ENCODE peak calls at places on chromosomes 6 and 20, in four cellular contexts. A, B, F and J are unnamed samples.

GRCh38 chr6:108635505-108636226 is 74.9 kb downstream of the FOXO3 start:
- DNase-seq in B (no peak), A (no peak), F (peak; percentile 89), J (no peak)

GRCh38 chr6:2781685-2782355 is 16.6 kb downstream of the WRNIP1 start:
- DNase-seq in A (no peak), F (no peak), B (no peak), J (no peak)

GRCh38 chr20:33908351-33908750 is 85.4 kb upstream of the RALY start:
- DNase-seq in F (no peak), A (no peak), B (no peak), J (peak; percentile 46)

GRCh38 chr6:47135772-47136171 is 93.6 kb upstream of the ADGRF1 start:
- DNase-seq in A (peak; percentile 99), F (no peak), B (no peak), J (peak; percentile 44)

GRCh38 chr20:20755674-20756319 is 43.4 kb upstream of the RALGAPA2 start:
- DNase-seq in B (no peak), A (no peak), F (no peak), J (no peak)

GRCh38 chr6:42229720-42230119 is 12.1 kb upstream of the MRPS10 start:
- DNase-seq in A (no peak), F (no peak), B (no peak), J (no peak)

GRCh38 chr6:42241915-42242314 is 24.3 kb upstream of the MRPS10 start:
- DNase-seq in F (no peak), B (no peak), A (no peak), J (no peak)

GRCh38 chr6:69179681-69180080 is 544.6 kb downstream of the ADGRB3 start:
- DNase-seq in A (no peak), B (no peak), F (no peak), J (peak; percentile 8)

GRCh38 chr6:166969390-166970002 is 13.1 kb upstream of the RNASET2 start:
- DNase-seq in A (no peak), B (no peak), F (no peak), J (no peak)

GRCh38 chr6:150072201-150072600 is 3.3 kb upstream of the ULBP3 start:
- DNase-seq in B (peak; percentile 77), A (peak; percentile 88), F (peak; percentile 80), J (peak; percentile 63)

GRCh38 chr6:107666084-107666981 is 157.8 kb downstream of the SCML4 start:
- DNase-seq in F (no peak), A (peak; percentile 78), B (no peak), J (peak; percentile 90)

GRCh38 chr6:107314644-107315043 is 144.7 kb downstream of the PDSS2 start:
- DNase-seq in B (no peak), A (no peak), F (no peak), J (no peak)

GRCh38 chr6:133242761-133243590 is 1.8 kb downstream of the EYA4 start:
- DNase-seq in B (no peak), A (no peak), F (no peak), J (peak; percentile 54)

GRCh38 chr6:151399679-151400078 is 8.3 kb upstream of the ZBTB2 start:
- DNase-seq in F (no peak), B (no peak), A (peak; percentile 80), J (no peak)

GRCh38 chr20:7696311-7696710 is 243.9 kb downstream of the HAO1 start:
- DNase-seq in B (no peak), A (peak; percentile 33), F (no peak), J (no peak)

GRCh38 chr20:23659989-23660837 is 22.5 kb upstream of the CST3 start:
- DNase-seq in B (no peak), F (no peak), A (no peak), J (peak; percentile 53)

GRCh38 chr6:161838306-161839035 is 564.6 kb upstream of the AGPAT4 start:
- DNase-seq in B (no peak), A (no peak), F (no peak), J (no peak)

GRCh38 chr6:134295953-134296553 is 21.9 kb downstream of the SGK1 start:
- DNase-seq in B (no peak), A (peak; percentile 87), F (no peak), J (peak; percentile 24)

GRCh38 chr20:58810116-58810878 is 40.4 kb downstream of the GNAS-AS1 start:
- DNase-seq in B (no peak), F (no peak), A (peak; percentile 19), J (no peak)

GRCh38 chr6:170177383-170178265 is 113.3 kb downstream of the DLL1 start:
- DNase-seq in A (no peak), B (peak; percentile 57), F (peak; percentile 76), J (peak; percentile 24)

GRCh38 chr6:35083507-35083906 is 57.6 kb downstream of the TCP11 start:
- DNase-seq in B (no peak), A (no peak), F (no peak), J (no peak)

GRCh38 chr6:95589067-95589466 is 11.7 kb downstream of the MANEA start:
- DNase-seq in F (no peak), B (no peak), A (no peak), J (no peak)

GRCh38 chr6:56073315-56073714 is 174.1 kb downstream of the COL21A1 start:
- DNase-seq in F (no peak), A (no peak), B (no peak), J (no peak)

GRCh38 chr6:134458857-134459657 is 141.1 kb upstream of the SGK1 start:
- DNase-seq in F (no peak), B (no peak), A (no peak), J (no peak)

GRCh38 chr6:142009647-142010046 is 123.1 kb upstream of the GJE1 start:
- DNase-seq in F (no peak), B (no peak), A (peak; percentile 10), J (no peak)

GRCh38 chr20:31675828-31676533 is 38.3 kb downstream of the COX4I2 start:
- DNase-seq in F (peak; percentile 80), B (no peak), A (peak; percentile 25), J (no peak)

GRCh38 chr6:45420909-45421699 is 43.4 kb upstream of the SUPT3H start:
- DNase-seq in A (no peak), B (no peak), F (no peak), J (no peak)

GRCh38 chr6:180295-180694 is 112.0 kb upstream of the DUSP22 start:
- DNase-seq in A (no peak), F (no peak), B (no peak), J (no peak)

GRCh38 chr20:22795897-22796296 is 211.5 kb upstream of the FOXA2 start:
- DNase-seq in B (peak; percentile 66), F (no peak), A (peak; percentile 97), J (peak; percentile 81)

GRCh38 chr6:150691463-150691862 is 91.8 kb downstream of the PLEKHG1 start:
- DNase-seq in A (no peak), B (no peak), F (no peak), J (no peak)

GRCh38 chr6:155495011-155495768 is 39.6 kb upstream of the NOX3 start:
- DNase-seq in A (peak; percentile 6), B (peak; percentile 52), F (no peak), J (peak; percentile 11)

GRCh38 chr6:10463040-10463439 is 48.2 kb upstream of the TFAP2A start:
- DNase-seq in B (no peak), F (no peak), A (no peak), J (no peak)

GRCh38 chr6:161035182-161035980 is 43.8 kb downstream of the MAP3K4 start:
- DNase-seq in B (no peak), F (no peak), A (no peak), J (no peak)

GRCh38 chr6:44473870-44474631 is 86.5 kb downstream of the CDC5L start:
- DNase-seq in B (no peak), A (no peak), F (no peak), J (no peak)

DNA sequence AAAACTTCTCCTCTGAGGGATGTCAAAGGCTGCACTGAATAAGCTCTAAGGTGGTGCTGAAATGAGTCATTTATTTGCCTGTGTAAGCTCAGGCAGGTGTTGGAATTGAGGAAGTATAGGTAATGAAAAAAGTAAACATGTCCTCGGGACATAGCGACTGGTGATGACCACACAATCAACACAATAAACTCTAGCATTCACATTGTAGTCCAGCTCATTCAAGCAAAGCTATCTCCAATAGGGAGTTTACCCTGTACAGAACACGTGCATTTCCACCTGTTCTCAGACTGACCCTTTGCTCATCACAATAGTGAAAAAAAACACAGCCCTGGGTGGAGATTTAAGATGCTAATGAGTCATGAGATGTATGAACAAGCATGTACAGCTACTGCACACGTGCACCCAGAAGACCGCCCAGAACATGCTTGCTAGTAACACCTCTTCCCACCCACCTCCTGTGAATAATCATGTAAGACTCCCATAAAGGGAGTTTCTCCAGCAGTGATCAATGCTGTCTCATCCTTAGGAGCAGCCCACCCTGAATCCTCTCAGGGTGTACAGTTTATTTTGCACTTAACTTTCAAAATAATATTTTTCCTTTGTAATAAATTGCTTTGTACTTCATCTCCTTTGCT is 33.0 kb upstream of the POU5F1 start:
- DNase-seq in A (peak; percentile 92), B (no peak), F (no peak), J (no peak)
- H3K4me3 ChIP-seq in A (peak overlapping the region; percentile 73), B (no peak overlapping the region), F (peak overlapping the region; percentile 37), J (no peak overlapping the region)

DNA sequence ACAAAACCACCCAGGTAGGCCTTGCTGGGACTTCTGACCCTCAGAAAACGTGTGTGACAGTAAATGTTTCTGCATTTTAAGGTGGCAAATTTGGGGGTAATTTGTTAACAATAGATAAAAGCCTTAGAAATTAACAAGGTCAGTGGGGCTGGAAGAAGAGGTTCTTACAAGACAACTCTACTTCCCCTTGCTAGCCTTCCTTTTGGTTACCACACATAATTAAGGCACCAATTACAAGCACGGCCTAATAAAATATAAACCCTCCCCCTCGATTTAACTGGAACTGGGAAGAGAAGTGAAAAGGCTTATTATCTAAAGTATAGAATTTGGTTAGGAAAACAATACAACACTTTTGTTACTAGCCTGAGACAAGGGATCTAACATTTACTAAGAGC is 38.9 kb downstream of the ELOVL5 start:
- DNase-seq in B (no peak), A (no peak), F (no peak), J (no peak)
- H3K4me1 ChIP-seq in B (peaks cover 6% of the 10 kb centered on the region), A (peaks cover 28% of the 10 kb centered on the region), F (peaks cover 61% of the 10 kb centered on the region), J (peaks cover 16% of the 10 kb centered on the region)

GRCh38 chr6:24686408-24686807 is 19.5 kb downstream of the ACOT13 start:
- DNase-seq in B (no peak), F (no peak), A (no peak), J (no peak)

GRCh38 chr6:24680582-24680981 is 13.7 kb downstream of the ACOT13 start:
- DNase-seq in B (no peak), A (no peak), F (no peak), J (no peak)

GRCh38 chr6:24683297-24684296 is 16.7 kb downstream of the ACOT13 start:
- DNase-seq in F (no peak), A (no peak), B (no peak), J (no peak)
- H3K4me3 ChIP-seq in F (no peak overlapping the region), A (no peak overlapping the region), B (no peak overlapping the region), J (no peak overlapping the region)

DNA sequence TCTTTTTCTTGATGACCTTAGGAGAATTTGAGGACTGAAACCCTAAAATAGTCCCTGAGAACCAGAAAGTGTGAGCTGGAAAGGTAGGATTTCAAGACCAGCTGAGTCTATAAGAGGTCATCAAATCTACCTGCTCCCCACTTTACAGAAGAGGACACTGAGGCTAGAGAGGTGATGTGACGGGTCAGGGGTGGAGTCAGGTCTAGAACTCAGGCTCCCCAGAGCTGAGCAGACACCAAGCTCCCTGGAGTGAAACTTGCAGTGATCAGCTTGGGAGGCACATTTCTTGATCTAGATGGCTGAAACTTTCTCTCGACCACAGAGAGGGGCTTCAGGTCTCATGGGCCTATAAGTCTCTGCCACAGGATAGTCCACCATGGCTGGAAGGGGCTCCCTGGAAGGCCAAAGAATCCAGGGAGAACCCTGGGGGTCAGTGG is 55.1 kb downstream of the HNF4A start:
- DNase-seq in B (no peak), A (no peak), F (no peak), J (no peak)
- H3K4me1 ChIP-seq in B (no peaks in the 10 kb centered on the region), A (peaks cover 35% of the 10 kb centered on the region), F (no peaks in the 10 kb centered on the region), J (no peaks in the 10 kb centered on the region)

GRCh38 chr6:14498748-14499147 is 381.2 kb downstream of the CD83 start:
- DNase-seq in F (no peak), B (no peak), A (no peak), J (no peak)
- H3K4me3 ChIP-seq in F (no peak overlapping the region), B (no peak overlapping the region), A (no peak overlapping the region), J (no peak overlapping the region)